ENCODE peak calls at places on chromosomes 13 and 19, in six cellular contexts. J is cardiac muscle cell, K is upper lobe of left lung, C is Caco-2, H is osteoblast, W is GM12878. S is an unnamed sample.

GRCh38 chr13:43657485-43657884 is 129.3 kb downstream of the ENOX1 start:
- DNase-seq in J (no peak), K (no peak), C (no peak), H (no peak), W (no peak), S (no peak)

GRCh38 chr13:112781881-112782361 is 92.1 kb downstream of the ATP11A start:
- DNase-seq in J (no peak), K (peak; percentile 78), C (no peak), H (peak; percentile 84), W (no peak), S (no peak)

GRCh38 chr13:74210693-74211393 is 76.6 kb upstream of the KLF12 start:
- DNase-seq in J (peak; percentile 95), K (no peak), C (no peak), H (peak; percentile 87), W (no peak), S (no peak)

GRCh38 chr13:97588993-97589392 is 155.0 kb downstream of the RAP2A start:
- DNase-seq in J (no peak), K (no peak), C (no peak), H (no peak), W (no peak), S (no peak)

GRCh38 chr19:4064073-4064550 is 2.6 kb downstream of the ZBTB7A start:
- DNase-seq in J (peak; percentile 44), K (peak; percentile 24), C (no peak), H (peak; percentile 96), W (no peak), S (no peak)

GRCh38 chr19:55300821-55301458 is 17.1 kb downstream of the BRSK1 start:
- DNase-seq in J (no peak), K (no peak), C (no peak), H (peak; percentile 43), W (no peak), S (no peak)

GRCh38 chr19:17824339-17824738 is 3.0 kb upstream of the INSL3 start:
- DNase-seq in J (no peak), K (no peak), C (no peak), H (peak; percentile 73), W (no peak), S (no peak)

GRCh38 chr13:59391696-59392095 is 772.0 kb downstream of the DIAPH3 start:
- DNase-seq in J (peak; percentile 89), K (peak; percentile 43), C (peak; percentile 76), H (peak; percentile 26), W (peak; percentile 45), S (no peak)

GRCh38 chr19:46180701-46181385 is 32.8 kb downstream of the IGFL2 start:
- DNase-seq in J (no peak), K (no peak), C (no peak), H (peak; percentile 82), W (no peak), S (no peak)

GRCh38 chr13:105153626-105154025 is 1381.8 kb downstream of the EFNB2 start:
- DNase-seq in J (no peak), K (no peak), C (no peak), H (no peak), W (no peak), S (no peak)

GRCh38 chr13:63636231-63636993 is 2220.8 kb upstream of the PCDH20 start:
- DNase-seq in J (no peak), K (no peak), C (peak; percentile 5), H (no peak), W (peak; percentile 8), S (no peak)

GRCh38 chr19:13778847-13779246 is 4.6 kb downstream of the C19orf53 start:
- DNase-seq in J (no peak), K (no peak), C (no peak), H (no peak), W (no peak), S (no peak)

GRCh38 chr19:10516064-10516385 is 1.2 kb downstream of the S1PR5 start:
- DNase-seq in J (no peak), K (no peak), C (no peak), H (peak; percentile 61), W (no peak), S (no peak)

GRCh38 chr13:30333601-30334000 is 26.2 kb upstream of the KATNAL1 start:
- DNase-seq in J (no peak), K (no peak), C (no peak), H (no peak), W (no peak), S (no peak)

GRCh38 chr13:39777527-39778061 is 122.1 kb downstream of the COG6 start:
- DNase-seq in J (peak; percentile 87), K (no peak), C (peak; percentile 20), H (peak; percentile 69), W (no peak), S (no peak)

GRCh38 chr19:31284621-31285020 is 64.6 kb downstream of the TSHZ3 start:
- DNase-seq in J (no peak), K (no peak), C (no peak), H (no peak), W (no peak), S (no peak)

GRCh38 chr19:456547-457110 is 4.2 kb downstream of the SHC2 start:
- DNase-seq in J (no peak), K (no peak), C (no peak), H (no peak), W (no peak), S (no peak)

GRCh38 chr19:30085394-30085793 is 143.4 kb downstream of the URI1 start:
- DNase-seq in J (peak; percentile 11), K (no peak), C (no peak), H (peak; percentile 77), W (no peak), S (no peak)

GRCh38 chr13:108495686-108496363 is 133.6 kb upstream of the MYO16 start:
- DNase-seq in J (peak; percentile 1), K (no peak), C (no peak), H (no peak), W (no peak), S (no peak)

GRCh38 chr19:33675501-33676124 is 53.9 kb downstream of the CHST8 start:
- DNase-seq in J (no peak), K (no peak), C (no peak), H (no peak), W (no peak), S (no peak)

GRCh38 chr19:4086336-4086953 is 19.7 kb upstream of the ZBTB7A start:
- DNase-seq in J (no peak), K (no peak), C (peak; percentile 41), H (peak; percentile 68), W (no peak), S (no peak)

GRCh38 chr13:96346846-96347367 is 257.0 kb downstream of the HS6ST3 start:
- DNase-seq in J (no peak), K (no peak), C (no peak), H (no peak), W (no peak), S (no peak)

GRCh38 chr19:18775586-18776287 is 15.4 kb downstream of the COMP start:
- DNase-seq in J (peak; percentile 35), K (no peak), C (no peak), H (peak; percentile 100), W (no peak), S (no peak)

GRCh38 chr19:16111909-16112752 is 442 bp downstream of the RAB8A start:
- DNase-seq in J (no peak), K (no peak), C (no peak), H (peak; percentile 72), W (no peak), S (no peak)

GRCh38 chr19:48171584-48172170 is 1.2 kb downstream of the ZSWIM9 start:
- DNase-seq in J (no peak), K (no peak), C (no peak), H (no peak), W (no peak), S (no peak)

GRCh38 chr13:49183672-49184315 is 36.3 kb upstream of the MLNR start:
- DNase-seq in J (peak; percentile 3), K (no peak), C (no peak), H (no peak), W (no peak), S (no peak)

GRCh38 chr19:5147971-5148793 is 179.3 kb downstream of the KDM4B start:
- DNase-seq in J (no peak), K (no peak), C (no peak), H (peak; percentile 93), W (no peak), S (no peak)

GRCh38 chr13:107866666-107867623 is 348.4 kb downstream of the LIG4 start:
- DNase-seq in J (peak; percentile 58), K (no peak), C (no peak), H (peak; percentile 94), W (no peak), S (no peak)

GRCh38 chr13:31769581-31769980 is 30.3 kb downstream of the RXFP2 start:
- DNase-seq in J (no peak), K (no peak), C (no peak), H (no peak), W (no peak), S (no peak)

GRCh38 chr19:21907516-21907915 is 71.5 kb upstream of the ZNF43 start:
- DNase-seq in J (no peak), K (no peak), C (no peak), H (no peak), W (no peak), S (no peak)
- H3K9me3 ChIP-seq in J (no peaks in the 10 kb centered on the region), K (no peaks in the 10 kb centered on the region), C (no peaks in the 10 kb centered on the region), H (no peaks in the 10 kb centered on the region), W (no peaks in the 10 kb centered on the region), S (no peaks in the 10 kb centered on the region)

GRCh38 chr19:36488816-36489138 is 584 bp downstream of the ZNF566 start:
- DNase-seq in J (no peak), K (peak; percentile 26), C (peak; percentile 48), H (peak; percentile 69), W (no peak), S (no peak)
- TF ChIP-seq CTCF in J (no peak), K (no peak), C (no peak), H (no peak), W (no peak), S (no peak)

GRCh38 chr19:22472180-22472637 is 50.1 kb upstream of the ZNF98 start:
- DNase-seq in J (no peak), K (no peak), C (no peak), H (no peak), W (no peak), S (no peak)
- H3K9me3 ChIP-seq in J (peaks cover 15% of the 10 kb centered on the region), K (peaks cover 74% of the 10 kb centered on the region), C (peaks cover 10% of the 10 kb centered on the region), H (peaks cover 12% of the 10 kb centered on the region), W (peaks cover 4% of the 10 kb centered on the region), S (peaks cover 86% of the 10 kb centered on the region)

GRCh38 chr19:8028951-8029491 is 23.5 kb upstream of the CCL25 start:
- DNase-seq in J (peak; percentile 69), K (no peak), C (peak; percentile 80), H (peak; percentile 85), W (no peak), S (no peak)
- TF ChIP-seq CTCF in J (no peak), K (no peak), C (peak; percentile 30), H (no peak), W (no peak), S (no peak)

GRCh38 chr19:43960411-43960810 is 9.4 kb downstream of the ZNF221 start:
- DNase-seq in J (no peak), K (no peak), C (no peak), H (no peak), W (no peak), S (no peak)

GRCh38 chr19:43966079-43966694 is 15.2 kb downstream of the ZNF221 start:
- DNase-seq in J (peak; percentile 2), K (no peak), C (no peak), H (no peak), W (no peak), S (no peak)
- H3K9me3 ChIP-seq in J (peaks cover 22% of the 10 kb centered on the region), K (peaks cover 89% of the 10 kb centered on the region), C (peaks cover 60% of the 10 kb centered on the region), H (peaks cover 43% of the 10 kb centered on the region), W (peaks cover 29% of the 10 kb centered on the region), S (peaks cover 71% of the 10 kb centered on the region)

S was measured in CD4-positive, alpha-beta T cell.